ENCODE peak calls at places on chromosomes 13 and 19, in ten cellular contexts. W, G, A, U, J, R, O, M, E and D are unnamed samples.

GRCh38 chr19:10269333-10270179 is 1.4 kb upstream of the ICAM1 start:
- DNase-seq in R (peak), O (no peak), G (peak), W (peak), A (peak), U (peak), M (no peak), J (no peak), E (peak), D (peak)

GRCh38 chr19:35135389-35135909 is 590 bp upstream of the LGI4 start:
- DNase-seq in U (peak), E (peak), A (peak), W (peak), O (no peak), G (peak), M (no peak), J (no peak), R (peak), D (peak)

GRCh38 chr19:10107254-10107653 is 1.1 kb downstream of the PPAN start:
- DNase-seq in M (no peak), W (no peak), E (no peak), O (no peak), R (no peak), U (no peak), J (no peak), A (no peak), G (no peak), D (no peak)

GRCh38 chr19:10961763-10962536 is 1.1 kb downstream of the SMARCA4 start:
- DNase-seq in A (no peak), U (no peak), E (peak), W (peak), O (no peak), G (no peak), M (no peak), R (no peak), J (no peak), D (peak)

GRCh38 chr19:1412323-1412923 is 5.0 kb downstream of the DAZAP1 start:
- DNase-seq in J (no peak), G (no peak), O (no peak), E (no peak), R (no peak), A (no peak), M (no peak), U (no peak), W (no peak), D (no peak)

GRCh38 chr19:57887195-57887941 is 1.5 kb downstream of the ZNF814 start:
- DNase-seq in M (no peak), J (no peak), E (peak), U (peak), O (no peak), W (peak), A (peak), G (no peak), R (no peak), D (peak)

GRCh38 chr13:66212511-66212910 is 1017.6 kb downstream of the PCDH9 start:
- DNase-seq in A (no peak), W (no peak), E (no peak), U (no peak), O (no peak), J (no peak), R (no peak), M (no peak), G (no peak), D (no peak)

GRCh38 chr13:44757671-44758070 is 181.5 kb upstream of the TSC22D1 start:
- DNase-seq in O (no peak), U (no peak), R (no peak), M (no peak), A (no peak), E (no peak), G (no peak), W (no peak), J (no peak), D (no peak)

GRCh38 chr13:52999093-52999696 is 29.4 kb upstream of the OLFM4 start:
- DNase-seq in O (no peak), R (no peak), A (no peak), G (no peak), W (no peak), U (no peak), M (no peak), E (no peak), J (no peak), D (peak)

GRCh38 chr19:55633866-55634265 is 6.9 kb upstream of the ZNF580 start:
- DNase-seq in M (no peak), G (no peak), U (no peak), R (no peak), A (no peak), J (no peak), E (no peak), W (no peak), O (no peak), D (no peak)

GRCh38 chr19:33429891-33430673 is 56.6 kb downstream of the CEBPG start:
- DNase-seq in R (no peak), W (no peak), U (no peak), G (no peak), O (no peak), E (no peak), M (no peak), A (no peak), J (no peak), D (no peak)

GRCh38 chr13:85586422-85586831 is 212.8 kb downstream of the SLITRK6 start:
- DNase-seq in M (no peak), U (no peak), E (no peak), O (peak), J (peak), R (no peak), W (no peak), G (peak), A (no peak), D (no peak)

GRCh38 chr19:12880551-12881171 is 588 bp downstream of the DNASE2 start:
- DNase-seq in O (no peak), G (peak), J (no peak), W (no peak), U (peak), M (no peak), R (no peak), A (no peak), E (peak), D (peak)

GRCh38 chr19:32859591-32859990 is 10.0 kb downstream of the SLC7A9 start:
- DNase-seq in M (no peak), U (no peak), E (no peak), A (no peak), G (no peak), J (no peak), W (no peak), R (no peak), O (no peak), D (no peak)

GRCh38 chr19:2041686-2042484 is 9.2 kb downstream of the MKNK2 start:
- DNase-seq in R (peak), U (peak), O (no peak), M (peak), W (peak), G (peak), A (peak), J (peak), E (peak), D (peak)

GRCh38 chr19:4583961-4584669 is 24.6 kb upstream of the SEMA6B start:
- DNase-seq in R (no peak), E (peak), O (no peak), A (peak), M (no peak), G (no peak), U (peak), J (no peak), W (peak), D (no peak)

GRCh38 chr13:36858285-36858684 is 39.3 kb downstream of the RFXAP start:
- DNase-seq in R (no peak), O (peak), W (no peak), G (no peak), M (no peak), U (peak), E (peak), J (no peak), A (peak), D (peak)

GRCh38 chr13:28358673-28359072 is 136.3 kb downstream of the FLT1 start:
- DNase-seq in U (no peak), M (no peak), G (no peak), W (no peak), E (no peak), J (no peak), R (no peak), A (no peak), O (no peak), D (no peak)

GRCh38 chr19:52188822-52189744 is 769 bp upstream of the PPP2R1A start:
- DNase-seq in R (no peak), O (peak), J (no peak), U (no peak), A (no peak), W (no peak), M (no peak), E (peak), G (peak), D (peak)

GRCh38 chr13:44904982-44905381 is 84.3 kb downstream of the NUFIP1 start:
- DNase-seq in O (peak), W (no peak), E (peak), G (peak), A (no peak), U (peak), R (no peak), J (no peak), M (no peak), D (no peak)

GRCh38 chr19:30228726-30229523 is 143.3 kb upstream of the ZNF536 start:
- DNase-seq in W (no peak), R (no peak), J (no peak), M (no peak), A (peak), U (peak), E (peak), G (no peak), O (no peak), D (no peak)

GRCh38 chr19:4172861-4173473 is 9.4 kb downstream of the SIRT6 start:
- DNase-seq in M (no peak), O (no peak), W (peak), G (peak), E (peak), U (peak), R (peak), J (no peak), A (peak), D (peak)

GRCh38 chr13:72986197-72986596 is 72.6 kb upstream of the KLF5 start:
- DNase-seq in M (no peak), W (no peak), A (no peak), J (no peak), R (no peak), O (no peak), E (no peak), G (no peak), U (no peak), D (no peak)
- H3K27ac ChIP-seq in M (no peak), W (no peak), A (no peak), J (no peak), R (no peak), O (no peak), E (no peak), G (no peak), U (no peak), D (no peak)

GRCh38 chr19:19203012-19203856 is at the start of gene NR2C2AP:
- DNase-seq in G (peak), M (peak), A (peak), R (peak), U (peak), E (peak), J (peak), W (peak), O (peak), D (peak)
- H3K27ac ChIP-seq in G (no peak), M (peak), A (peak), R (peak), U (no peak), E (peak), J (peak), W (no peak), O (no peak), D (peak)

DNA sequence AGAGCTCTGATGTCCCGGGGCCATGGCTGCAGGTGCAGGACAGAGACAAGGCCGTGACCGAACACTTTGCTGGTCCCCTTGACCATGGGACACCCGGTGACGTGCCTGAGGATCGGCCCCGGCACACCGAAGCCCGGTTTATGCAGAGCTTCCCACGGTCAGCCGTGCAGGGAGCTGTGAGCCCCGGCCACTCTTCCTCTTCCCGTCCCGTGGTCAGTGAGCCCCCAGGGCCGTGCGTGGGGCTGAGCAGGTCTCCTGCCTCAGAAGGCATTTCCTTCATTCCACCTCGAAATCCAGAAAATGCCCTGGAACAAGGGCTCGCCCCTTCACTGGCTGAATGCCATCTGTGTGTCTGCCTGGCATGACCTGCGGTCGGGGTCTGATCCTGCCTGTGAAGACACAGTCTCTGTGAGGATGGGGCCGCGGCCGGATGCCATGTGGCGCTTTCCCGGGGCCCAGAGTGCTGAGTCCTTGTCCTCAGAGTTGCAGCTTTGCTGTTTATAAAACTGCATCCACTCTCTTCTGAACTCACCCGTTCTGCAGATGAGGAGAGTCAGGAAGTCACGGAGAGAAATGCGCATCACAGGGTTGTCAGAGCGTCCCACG is 16.9 kb downstream of the MCF2L start:
- DNase-seq in U (no peak), J (no peak), M (no peak), E (no peak), R (no peak), O (no peak), A (no peak), W (no peak), G (no peak), D (no peak)
- H3K27ac ChIP-seq in U (no peak), J (no peak), M (peak), E (no peak), R (no peak), O (no peak), A (no peak), W (no peak), G (no peak), D (no peak)

GRCh38 chr13:31556376-31556775 is 182.9 kb upstream of the RXFP2 start:
- DNase-seq in O (no peak), W (no peak), G (peak), J (no peak), E (peak), M (no peak), U (no peak), A (no peak), R (no peak), D (no peak)
- H3K27ac ChIP-seq in O (no peak), W (no peak), G (peak), J (no peak), E (no peak), M (no peak), U (no peak), A (no peak), R (no peak), D (no peak)

GRCh38 chr13:100517135-100517534 is 71.5 kb downstream of the GGACT start:
- DNase-seq in R (no peak), W (no peak), A (peak), M (no peak), E (no peak), U (no peak), G (no peak), J (no peak), O (no peak), D (no peak)
- H3K27ac ChIP-seq in R (no peak), W (no peak), A (no peak), M (no peak), E (no peak), U (no peak), G (no peak), J (no peak), O (no peak), D (no peak)

GRCh38 chr13:111503905-111504695 is 183.7 kb downstream of the TEX29 start:
- DNase-seq in W (no peak), U (no peak), A (no peak), M (no peak), R (no peak), J (no peak), G (no peak), O (no peak), E (no peak), D (no peak)
- H3K27ac ChIP-seq in W (no peak), U (no peak), A (no peak), M (no peak), R (no peak), J (no peak), G (no peak), O (no peak), E (no peak), D (no peak)

GRCh38 chr13:61751039-61751438 is 335.4 kb upstream of the PCDH20 start:
- DNase-seq in J (no peak), U (no peak), R (no peak), W (no peak), O (no peak), M (no peak), G (no peak), A (no peak), E (no peak), D (no peak)
- H3K27ac ChIP-seq in J (no peak), U (no peak), R (no peak), W (no peak), O (no peak), M (no peak), G (no peak), A (no peak), E (no peak), D (no peak)

GRCh38 chr13:32582991-32583390 is 3.3 kb upstream of the PDS5B start:
- DNase-seq in R (no peak), J (no peak), W (no peak), U (no peak), G (no peak), A (no peak), O (no peak), M (no peak), E (no peak), D (no peak)
- H3K27ac ChIP-seq in R (no peak), J (no peak), W (no peak), U (no peak), G (no peak), A (no peak), O (no peak), M (no peak), E (no peak), D (no peak)

DNA sequence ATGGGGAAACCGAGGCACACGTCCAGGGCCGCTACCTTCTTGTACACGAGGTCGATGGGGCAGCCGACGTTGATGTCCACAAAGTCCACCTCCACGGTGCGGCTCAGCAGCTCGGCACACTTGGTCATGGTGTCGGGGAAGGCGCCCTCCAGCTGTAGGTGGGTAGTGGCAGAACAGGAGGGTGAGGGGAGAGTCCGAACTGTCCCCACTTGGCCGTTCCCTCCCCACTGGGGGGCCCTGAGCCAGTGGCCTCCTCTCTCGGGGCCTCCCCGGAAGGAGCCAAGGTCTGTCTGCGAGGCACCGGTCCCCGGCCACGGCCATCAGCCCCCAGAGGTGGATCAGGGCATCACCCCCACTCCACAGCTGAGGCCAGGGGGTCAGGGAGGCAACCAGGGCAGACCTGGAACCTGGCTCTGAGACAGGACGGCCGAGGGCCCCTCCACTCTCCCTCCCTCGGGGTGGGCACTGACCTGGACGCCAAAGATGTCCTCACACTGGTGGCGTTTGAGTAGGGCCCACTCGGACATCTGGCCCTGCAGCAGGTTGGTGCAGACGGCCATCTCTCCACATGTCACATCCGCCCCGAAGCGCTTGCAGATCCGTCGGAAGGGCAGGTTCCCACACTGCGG is 3.1 kb upstream of the PRR22 start:
- DNase-seq in O (no peak), U (no peak), R (no peak), W (no peak), M (no peak), J (no peak), G (no peak), E (no peak), A (no peak), D (no peak)
- H3K27ac ChIP-seq in O (no peak), U (no peak), R (no peak), W (no peak), M (no peak), J (no peak), G (no peak), E (no peak), A (no peak), D (no peak)